ENCODE peak calls at places on chromosomes 7 and 10, in nine cellular contexts. M, K, W, J, P, R, I, V and N are unnamed samples. For H3K36me3, the result is how much of the 10 kb centered on the place peaks cover.

GRCh38 chr7:97671571-97671970 is 60.3 kb upstream of the TAC1 start:
- DNase-seq in P (no peak), J (no peak), W (no peak), I (no peak), V (no peak), K (no peak), R (no peak), M (no peak), N (no peak)

GRCh38 chr7:23687011-23687410 is 7.0 kb downstream of the FAM221A start:
- DNase-seq in K (no peak), I (no peak), R (no peak), V (no peak), J (peak), W (no peak), P (no peak), M (peak), N (no peak)

GRCh38 chr10:72337039-72337629 is 17.6 kb downstream of the DNAJB12 start:
- DNase-seq in J (peak), R (peak), I (peak), V (peak), M (peak), W (peak), K (peak), P (no peak), N (no peak)

GRCh38 chr7:24123061-24123460 is 160.9 kb upstream of the NPY start:
- DNase-seq in P (no peak), M (no peak), W (no peak), K (no peak), J (no peak), V (no peak), I (no peak), R (no peak), N (no peak)

GRCh38 chr10:102505462-102506115 is 1.8 kb downstream of the SUFU start:
- DNase-seq in J (no peak), R (no peak), K (peak), I (no peak), P (no peak), V (no peak), W (no peak), M (no peak), N (no peak)

GRCh38 chr7:32074787-32075570 is 4.8 kb upstream of the PDE1C start:
- DNase-seq in R (no peak), V (no peak), P (no peak), J (no peak), I (no peak), W (no peak), K (no peak), M (no peak), N (no peak)

GRCh38 chr7:66356277-66356721 is 151.2 kb downstream of the TPST1 start:
- DNase-seq in W (no peak), J (peak), V (no peak), I (no peak), K (no peak), P (no peak), R (no peak), M (no peak), N (no peak)

GRCh38 chr10:75233444-75234016 is 2.2 kb downstream of the COMTD1 start:
- DNase-seq in V (no peak), I (no peak), K (no peak), P (no peak), J (no peak), W (peak), M (peak), R (no peak), N (no peak)

GRCh38 chr7:33909755-33910154 is 4.4 kb downstream of the BMPER start:
- DNase-seq in M (no peak), I (no peak), K (no peak), R (no peak), W (no peak), V (no peak), P (no peak), J (no peak), N (no peak)

GRCh38 chr7:55081854-55082603 is 63.2 kb downstream of the EGFR start:
- DNase-seq in R (no peak), I (no peak), J (peak), P (no peak), V (no peak), M (no peak), W (no peak), K (no peak), N (no peak)

GRCh38 chr7:16900212-16900768 is 18.5 kb upstream of the AGR3 start:
- DNase-seq in V (no peak), K (no peak), W (no peak), M (no peak), R (no peak), I (no peak), P (no peak), J (no peak), N (no peak)

GRCh38 chr10:88754272-88754671 is 5.5 kb upstream of the LIPN start:
- DNase-seq in K (no peak), P (no peak), V (no peak), M (no peak), R (no peak), I (no peak), W (no peak), J (peak), N (no peak)

GRCh38 chr7:89247207-89247606 is 451.7 kb upstream of the TEX47 start:
- DNase-seq in M (no peak), J (no peak), R (peak), P (no peak), K (no peak), I (no peak), V (no peak), W (no peak), N (no peak)

GRCh38 chr10:31134303-31134928 is 102.8 kb upstream of the ZNF438 start:
- DNase-seq in R (peak), P (no peak), M (peak), I (no peak), W (no peak), J (peak), K (no peak), V (no peak), N (peak)

GRCh38 chr10:85643839-85644525 is 722.6 kb downstream of the GRID1 start:
- DNase-seq in P (no peak), I (no peak), K (no peak), R (peak), J (no peak), W (no peak), M (no peak), V (no peak), N (no peak)

GRCh38 chr10:57303567-57303966 is 942.5 kb upstream of the ZWINT start:
- DNase-seq in J (no peak), P (no peak), R (no peak), W (no peak), M (no peak), I (no peak), V (no peak), K (no peak), N (no peak)

GRCh38 chr7:15780271-15780670 is 93.8 kb upstream of the MEOX2 start:
- DNase-seq in I (no peak), M (no peak), R (no peak), V (no peak), J (peak), W (no peak), P (no peak), K (no peak), N (no peak)

GRCh38 chr10:121592155-121592890 is 5.9 kb downstream of the FGFR2 start:
- DNase-seq in K (no peak), P (no peak), I (no peak), M (no peak), J (no peak), V (no peak), W (no peak), R (no peak), N (no peak)

GRCh38 chr7:102120666-102121065 is 166.0 kb upstream of the SH2B2 start:
- DNase-seq in M (no peak), I (no peak), W (no peak), K (no peak), V (no peak), R (no peak), J (no peak), P (no peak), N (no peak)

GRCh38 chr10:100344386-100344785 is 2.6 kb upstream of the SCD start:
- DNase-seq in I (no peak), W (no peak), P (no peak), V (no peak), K (no peak), R (no peak), J (no peak), M (no peak), N (no peak)

GRCh38 chr7:7573701-7574100 is 7.0 kb downstream of the MIOS start:
- DNase-seq in W (no peak), R (no peak), P (no peak), J (no peak), K (no peak), M (no peak), I (no peak), V (no peak), N (no peak)

GRCh38 chr7:103380395-103381191 is 33.1 kb downstream of the PSMC2 start:
- DNase-seq in K (no peak), W (no peak), P (no peak), R (no peak), I (no peak), V (no peak), J (peak), M (no peak), N (no peak)

GRCh38 chr10:117221156-117221711 is 19.7 kb upstream of the SLC18A2 start:
- DNase-seq in R (peak), J (peak), V (no peak), W (no peak), K (no peak), P (peak), M (no peak), I (no peak), N (no peak)

GRCh38 chr7:64643567-64643966 is 22.4 kb upstream of the ZNF107 start:
- DNase-seq in W (no peak), V (no peak), M (no peak), P (no peak), I (no peak), K (no peak), J (no peak), R (no peak), N (no peak)

GRCh38 chr10:99993994-99994689 is 15.6 kb downstream of the DNMBP start:
- DNase-seq in W (peak), V (peak), P (peak), I (peak), J (peak), M (no peak), K (peak), R (no peak), N (peak)

GRCh38 chr10:132134541-132135397 is 52.0 kb upstream of the DPYSL4 start:
- DNase-seq in I (peak), V (peak), P (no peak), R (no peak), K (no peak), W (no peak), J (no peak), M (peak), N (no peak)

GRCh38 chr10:114770009-114770408 is 51.6 kb upstream of the FHIP2A start:
- DNase-seq in V (no peak), W (no peak), R (no peak), I (no peak), J (no peak), P (no peak), M (no peak), K (no peak), N (no peak)

GRCh38 chr10:26331376-26331775 is 106.8 kb upstream of the APBB1IP start:
- DNase-seq in V (no peak), M (no peak), W (no peak), J (no peak), K (no peak), P (no peak), I (no peak), R (no peak), N (no peak)

GRCh38 chr10:79358811-79359210 is 11.5 kb downstream of the PPIF start:
- DNase-seq in M (no peak), V (peak), W (no peak), I (peak), K (no peak), R (no peak), J (no peak), P (no peak), N (no peak)

GRCh38 chr10:96025566-96025965 is 17.8 kb upstream of the CCNJ start:
- DNase-seq in W (peak), M (no peak), J (peak), P (no peak), R (peak), I (no peak), K (no peak), V (no peak), N (peak)

GRCh38 chr7:23277359-23277989 is 21.7 kb upstream of the MALSU1 start:
- DNase-seq in J (peak), R (peak), I (no peak), V (no peak), K (no peak), M (no peak), W (peak), P (no peak), N (peak)

GRCh38 chr7:102261451-102261850 is 25.2 kb upstream of the SH2B2 start:
- DNase-seq in R (no peak), M (no peak), J (no peak), I (no peak), V (no peak), K (no peak), P (no peak), W (no peak), N (no peak)

GRCh38 chr7:138670594-138670993 is 30.6 kb downstream of the SVOPL start:
- DNase-seq in K (no peak), R (no peak), J (no peak), V (no peak), W (no peak), I (no peak), M (no peak), P (no peak), N (no peak)

GRCh38 chr10:124091646-124092269 is 1.6 kb downstream of the CHST15 start:
- DNase-seq in R (peak), M (peak), V (peak), K (peak), J (no peak), W (peak), P (no peak), I (peak), N (no peak)

GRCh38 chr10:69640196-69640980 is 10.3 kb downstream of the FAM241B start:
- DNase-seq in M (no peak), K (no peak), J (no peak), P (peak), R (peak), I (no peak), W (no peak), V (no peak), N (no peak)

DNA sequence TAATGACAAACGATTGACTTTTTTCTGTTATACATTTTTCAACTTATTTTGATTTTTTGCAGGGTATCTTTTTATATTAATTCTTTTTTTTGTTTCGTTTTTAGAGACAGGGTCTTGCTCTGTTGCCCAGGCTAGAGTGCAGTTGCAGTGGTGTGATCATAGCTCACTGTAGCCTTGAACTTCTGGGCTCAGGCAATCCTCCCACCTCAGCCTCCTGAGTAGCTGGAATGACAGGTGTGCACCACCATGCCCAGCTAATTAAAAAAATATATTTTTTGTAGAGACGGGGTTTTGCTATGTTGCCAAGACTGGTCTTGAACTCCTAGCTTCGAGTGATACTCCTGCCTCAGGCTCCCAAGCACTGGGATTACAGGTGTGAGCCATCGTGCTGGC is 601.3 kb downstream of the PARD3 start:
- DNase-seq in K (no peak), V (no peak), M (no peak), I (no peak), W (no peak), R (no peak), P (no peak), J (no peak), N (no peak)
- H3K36me3 ChIP-seq in K (under half), V (under half), M (under half), I (under half), W (under half), R (under half), P (under half), J (under half), N (under half)

GRCh38 chr7:140004672-140005071 is 58.1 kb downstream of the PARP12 start:
- DNase-seq in I (no peak), P (no peak), V (no peak), K (no peak), R (no peak), W (no peak), J (no peak), M (no peak), N (no peak)

GRCh38 chr7:140005341-140005740 is 57.4 kb downstream of the PARP12 start:
- DNase-seq in R (no peak), M (no peak), K (no peak), I (no peak), W (no peak), J (no peak), P (no peak), V (no peak), N (no peak)

GRCh38 chr7:140006600-140006999 is 56.2 kb downstream of the PARP12 start:
- DNase-seq in K (no peak), W (no peak), V (no peak), M (no peak), P (no peak), J (no peak), R (no peak), I (no peak), N (no peak)

GRCh38 chr7:140005754-140006503 is 56.8 kb downstream of the PARP12 start:
- DNase-seq in J (no peak), R (peak), K (no peak), I (peak), M (no peak), W (no peak), V (peak), P (no peak), N (no peak)

DNA sequence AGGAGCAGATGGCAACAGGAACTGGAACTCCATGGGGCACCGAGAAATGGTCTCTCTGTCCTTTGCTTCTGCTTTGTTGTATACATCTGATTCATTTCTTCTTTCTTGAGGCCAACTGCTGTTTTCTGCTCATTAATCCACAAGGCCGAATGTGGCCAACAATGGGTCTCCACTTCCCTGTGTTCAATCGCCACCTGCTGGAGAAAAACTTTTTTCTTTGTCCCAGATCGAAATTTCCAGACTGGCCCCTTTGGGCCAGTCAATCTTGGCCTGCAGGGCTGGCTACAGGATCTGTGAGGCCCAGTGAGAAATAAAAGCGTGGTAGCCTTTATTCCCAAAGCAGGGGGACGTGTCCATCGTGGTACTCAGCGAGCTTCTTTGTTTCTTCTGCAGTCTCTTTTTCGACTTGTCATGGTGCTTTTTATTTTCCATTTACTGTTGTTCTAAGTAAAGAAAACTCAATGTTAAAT is 58.8 kb downstream of the PARP12 start:
- DNase-seq in R (peak), J (peak), W (peak), I (no peak), P (no peak), K (no peak), V (no peak), M (no peak), N (peak)
- TF ChIP-seq CTCF in R (peak), J (peak), W (peak), I (peak), P (peak), K (peak), V (no peak), M (peak), N (peak)

DNA sequence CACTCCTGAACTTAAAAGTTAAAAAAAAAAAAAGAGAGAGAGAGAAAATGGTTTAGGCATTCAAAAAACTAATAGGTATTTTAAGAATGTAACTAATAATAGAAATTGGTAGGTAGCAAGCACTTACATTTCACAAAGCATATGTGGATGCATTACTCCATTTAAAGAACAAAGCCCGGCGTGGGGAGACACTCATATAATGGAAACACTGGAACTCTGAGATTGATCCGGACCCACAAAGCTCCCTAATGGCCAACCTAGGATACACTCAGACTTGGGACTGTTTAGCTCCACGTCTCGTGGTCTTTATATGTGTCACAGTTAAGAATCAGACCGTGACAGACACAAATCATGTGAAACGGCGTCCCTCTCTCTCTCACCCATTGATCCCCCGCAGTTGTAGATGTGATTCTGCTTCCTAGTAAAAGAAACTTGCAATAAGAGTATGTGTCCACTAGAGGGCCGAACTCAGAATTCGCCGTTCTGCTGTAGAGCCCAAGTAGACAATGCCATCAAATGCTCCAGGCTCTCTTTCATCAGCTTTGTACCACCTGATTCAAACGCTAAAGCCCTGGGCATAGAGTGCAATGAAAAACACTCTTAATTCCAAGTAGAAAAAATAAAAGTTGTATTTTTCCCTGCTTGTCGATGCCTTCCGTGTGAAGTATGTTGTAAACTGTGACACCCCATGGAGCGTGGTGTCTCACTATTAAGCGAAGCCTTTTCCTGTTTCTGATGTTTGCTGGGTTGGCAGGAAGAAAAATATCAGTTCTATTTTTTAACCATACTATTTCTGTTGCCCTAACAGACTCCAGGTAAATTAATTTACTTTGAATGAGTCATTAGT is 429.0 kb upstream of the MTPN start:
- DNase-seq in J (peak), K (no peak), P (no peak), M (no peak), W (peak), R (peak), I (no peak), V (peak), N (peak)
- H3K4me3 ChIP-seq in J (no peak), K (no peak), P (no peak), M (no peak), W (no peak), R (no peak), I (no peak), V (no peak), N (no peak)

GRCh38 chr7:107940146-107940489 is 49.1 kb downstream of the DLD start:
- DNase-seq in J (no peak), M (no peak), K (no peak), R (no peak), W (no peak), I (no peak), P (no peak), V (no peak), N (no peak)
- H3K36me3 ChIP-seq in J (under half), M (under half), K (half or more), R (half or more), W (under half), I (under half), P (under half), V (half or more), N (under half)

GRCh38 chr7:107151538-107151937 is 17.3 kb upstream of the HBP1 start:
- DNase-seq in K (no peak), V (no peak), I (no peak), M (no peak), J (no peak), R (no peak), W (no peak), P (no peak), N (no peak)
- TF ChIP-seq CTCF in K (no peak), V (no peak), I (no peak), M (no peak), J (no peak), R (no peak), W (no peak), P (no peak), N (no peak)

GRCh38 chr7:128830231-128831177 is at the start of gene FLNC:
- DNase-seq in J (peak), M (peak), R (peak), P (peak), K (peak), I (peak), V (peak), W (no peak), N (no peak)
- H3K4me3 ChIP-seq in J (peak), M (peak), R (peak), P (peak), K (peak), I (peak), V (peak), W (no peak), N (peak)

GRCh38 chr7:30450983-30451497 is 27.5 kb downstream of the NOD1 start:
- DNase-seq in V (no peak), R (no peak), M (no peak), W (no peak), K (no peak), I (no peak), P (no peak), J (no peak), N (no peak)
- H3K36me3 ChIP-seq in V (half or more), R (under half), M (under half), W (under half), K (half or more), I (under half), P (half or more), J (under half), N (under half)

DNA sequence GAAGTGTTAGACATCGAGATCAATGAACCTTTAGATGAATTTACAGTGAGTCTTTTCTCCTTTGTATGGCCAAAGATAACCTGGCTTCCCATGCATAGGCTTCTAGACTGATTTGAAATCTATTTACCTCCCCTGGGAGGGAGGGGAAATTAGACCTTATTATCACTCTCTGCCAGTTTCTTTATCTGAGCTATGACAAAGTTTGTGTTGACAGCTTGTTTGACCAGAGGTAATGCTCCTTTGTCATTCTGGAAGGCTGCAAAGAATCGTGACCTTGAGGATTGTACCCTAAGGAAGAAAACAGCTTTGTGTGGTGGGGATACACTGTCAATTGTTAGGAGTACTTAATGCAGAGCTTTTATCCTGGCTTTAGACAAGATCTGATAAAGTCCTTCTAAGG is 36.4 kb downstream of the RBM33 start:
- DNase-seq in W (no peak), P (no peak), K (no peak), R (no peak), V (no peak), J (no peak), I (no peak), M (no peak), N (no peak)
- TF ChIP-seq CTCF in W (no peak), P (no peak), K (no peak), R (no peak), V (no peak), J (no peak), I (no peak), M (no peak), N (no peak)